ENCODE peak calls at places on chromosomes 5 and 9, in ten cellular contexts. One of them, this sample, is unnamed.

GRCh38 chr5:55868846-55869245 is 17.7 kb downstream of the IL31RA start:
- DNase-seq in body of pancreas: no peak
- DNase-seq in K562: peak; percentile 10
- DNase-seq in H1: no peak
- DNase-seq in GM12892: no peak
- DNase-seq in gastrocnemius medialis: no peak
- DNase-seq in HCT116: peak; percentile 82
- DNase-seq in heart left ventricle: no peak
- DNase-seq in spleen: no peak
- DNase-seq in NB4: peak; percentile 94
- DNase-seq in this sample: no peak

GRCh38 chr5:116038817-116039216 is 6.5 kb downstream of the ARL14EPL start:
- DNase-seq in body of pancreas: no peak
- DNase-seq in K562: no peak
- DNase-seq in H1: no peak
- DNase-seq in GM12892: no peak
- DNase-seq in gastrocnemius medialis: no peak
- DNase-seq in HCT116: no peak
- DNase-seq in heart left ventricle: no peak
- DNase-seq in spleen: peak; percentile 85
- DNase-seq in NB4: peak; percentile 90
- DNase-seq in this sample: no peak

GRCh38 chr5:149002761-149003689 is 59.8 kb downstream of the SH3TC2 start:
- DNase-seq in body of pancreas: no peak
- DNase-seq in K562: no peak
- DNase-seq in H1: no peak
- DNase-seq in GM12892: no peak
- DNase-seq in gastrocnemius medialis: no peak
- DNase-seq in HCT116: no peak
- DNase-seq in heart left ventricle: no peak
- DNase-seq in spleen: no peak
- DNase-seq in NB4: no peak
- DNase-seq in this sample: no peak

GRCh38 chr5:92800360-92800759 is 780.7 kb downstream of the NR2F1-AS1 start:
- DNase-seq in body of pancreas: no peak
- DNase-seq in K562: no peak
- DNase-seq in H1: no peak
- DNase-seq in GM12892: no peak
- DNase-seq in gastrocnemius medialis: no peak
- DNase-seq in HCT116: no peak
- DNase-seq in heart left ventricle: no peak
- DNase-seq in spleen: no peak
- DNase-seq in NB4: no peak
- DNase-seq in this sample: no peak

GRCh38 chr5:148290271-148291195 is 21.7 kb upstream of the SPINK7 start:
- DNase-seq in body of pancreas: no peak
- DNase-seq in K562: no peak
- DNase-seq in H1: no peak
- DNase-seq in GM12892: no peak
- DNase-seq in gastrocnemius medialis: no peak
- DNase-seq in HCT116: peak; percentile 4
- DNase-seq in heart left ventricle: no peak
- DNase-seq in spleen: no peak
- DNase-seq in NB4: peak; percentile 20
- DNase-seq in this sample: peak; percentile 25

GRCh38 chr5:158895573-158895972 is 204.1 kb downstream of the EBF1 start:
- DNase-seq in body of pancreas: no peak
- DNase-seq in K562: no peak
- DNase-seq in H1: no peak
- DNase-seq in GM12892: no peak
- DNase-seq in gastrocnemius medialis: no peak
- DNase-seq in HCT116: no peak
- DNase-seq in heart left ventricle: no peak
- DNase-seq in spleen: no peak
- DNase-seq in NB4: no peak
- DNase-seq in this sample: no peak

GRCh38 chr9:78001946-78002731 is 29.5 kb downstream of the GNAQ start:
- DNase-seq in body of pancreas: no peak
- DNase-seq in K562: no peak
- DNase-seq in H1: no peak
- DNase-seq in GM12892: no peak
- DNase-seq in gastrocnemius medialis: no peak
- DNase-seq in HCT116: no peak
- DNase-seq in heart left ventricle: no peak
- DNase-seq in spleen: no peak
- DNase-seq in NB4: no peak
- DNase-seq in this sample: peak; percentile 47

GRCh38 chr9:121634329-121634784 is 17.1 kb upstream of the DAB2IP start:
- DNase-seq in body of pancreas: no peak
- DNase-seq in K562: no peak
- DNase-seq in H1: no peak
- DNase-seq in GM12892: peak; percentile 57
- DNase-seq in gastrocnemius medialis: no peak
- DNase-seq in HCT116: no peak
- DNase-seq in heart left ventricle: no peak
- DNase-seq in spleen: no peak
- DNase-seq in NB4: peak; percentile 76
- DNase-seq in this sample: no peak

GRCh38 chr5:141841376-141841775 is 36.8 kb downstream of the PCDH1 start:
- DNase-seq in body of pancreas: peak; percentile 78
- DNase-seq in K562: no peak
- DNase-seq in H1: no peak
- DNase-seq in GM12892: no peak
- DNase-seq in gastrocnemius medialis: no peak
- DNase-seq in HCT116: no peak
- DNase-seq in heart left ventricle: no peak
- DNase-seq in spleen: no peak
- DNase-seq in NB4: no peak
- DNase-seq in this sample: no peak

GRCh38 chr9:129561594-129562281 is 59.2 kb downstream of the C9orf50 start:
- DNase-seq in body of pancreas: no peak
- DNase-seq in K562: no peak
- DNase-seq in H1: no peak
- DNase-seq in GM12892: no peak
- DNase-seq in gastrocnemius medialis: no peak
- DNase-seq in HCT116: no peak
- DNase-seq in heart left ventricle: no peak
- DNase-seq in spleen: no peak
- DNase-seq in NB4: no peak
- DNase-seq in this sample: no peak

GRCh38 chr9:127771570-127772189 is 6.8 kb downstream of the SH2D3C start:
- DNase-seq in body of pancreas: no peak
- DNase-seq in K562: no peak
- DNase-seq in H1: no peak
- DNase-seq in GM12892: no peak
- DNase-seq in gastrocnemius medialis: no peak
- DNase-seq in HCT116: no peak
- DNase-seq in heart left ventricle: no peak
- DNase-seq in spleen: no peak
- DNase-seq in NB4: no peak
- DNase-seq in this sample: no peak

GRCh38 chr9:127772603-127773002 is 5.9 kb downstream of the SH2D3C start:
- DNase-seq in body of pancreas: no peak
- DNase-seq in K562: no peak
- DNase-seq in H1: no peak
- DNase-seq in GM12892: no peak
- DNase-seq in gastrocnemius medialis: no peak
- DNase-seq in HCT116: no peak
- DNase-seq in heart left ventricle: no peak
- DNase-seq in spleen: no peak
- DNase-seq in NB4: no peak
- DNase-seq in this sample: no peak

GRCh38 chr9:127769985-127770904 is 8.2 kb downstream of the SH2D3C start:
- DNase-seq in body of pancreas: no peak
- DNase-seq in K562: no peak
- DNase-seq in H1: no peak
- DNase-seq in GM12892: no peak
- DNase-seq in gastrocnemius medialis: no peak
- DNase-seq in HCT116: no peak
- DNase-seq in heart left ventricle: no peak
- DNase-seq in spleen: peak; percentile 84
- DNase-seq in NB4: peak; percentile 48
- DNase-seq in this sample: no peak

GRCh38 chr9:127769101-127769500 is 9.4 kb downstream of the SH2D3C start:
- DNase-seq in body of pancreas: no peak
- DNase-seq in K562: no peak
- DNase-seq in H1: no peak
- DNase-seq in GM12892: no peak
- DNase-seq in gastrocnemius medialis: no peak
- DNase-seq in HCT116: no peak
- DNase-seq in heart left ventricle: no peak
- DNase-seq in spleen: no peak
- DNase-seq in NB4: no peak
- DNase-seq in this sample: no peak

GRCh38 chr9:127770905-127771569 is 7.4 kb downstream of the SH2D3C start:
- DNase-seq in body of pancreas: peak; percentile 99
- DNase-seq in K562: peak; percentile 96
- DNase-seq in H1: peak; percentile 97
- DNase-seq in GM12892: peak; percentile 91
- DNase-seq in gastrocnemius medialis: peak; percentile 96
- DNase-seq in HCT116: peak; percentile 95
- DNase-seq in heart left ventricle: peak; percentile 100
- DNase-seq in spleen: peak; percentile 100
- DNase-seq in NB4: peak; percentile 98
- DNase-seq in this sample: peak; percentile 96
- TF ChIP-seq POLR2A in body of pancreas: no peak
- TF ChIP-seq POLR2A in K562: no peak
- TF ChIP-seq POLR2A in H1: no peak
- TF ChIP-seq POLR2A in GM12892: no peak
- TF ChIP-seq POLR2A in gastrocnemius medialis: no peak
- TF ChIP-seq POLR2A in HCT116: no peak
- TF ChIP-seq POLR2A in heart left ventricle: peak; percentile 91
- TF ChIP-seq POLR2A in spleen: peak; percentile 37
- TF ChIP-seq POLR2A in NB4: peak; percentile 23
- TF ChIP-seq POLR2A in this sample: no peak

GRCh38 chr9:135958485-135958884 is 2.7 kb downstream of the UBAC1 start:
- DNase-seq in body of pancreas: no peak
- DNase-seq in K562: no peak
- DNase-seq in H1: no peak
- DNase-seq in GM12892: no peak
- DNase-seq in gastrocnemius medialis: peak; percentile 67
- DNase-seq in HCT116: no peak
- DNase-seq in heart left ventricle: no peak
- DNase-seq in spleen: no peak
- DNase-seq in NB4: no peak
- DNase-seq in this sample: peak; percentile 30

GRCh38 chr9:135961277-135961705 is at the start of gene UBAC1:
- DNase-seq in body of pancreas: peak; percentile 95
- DNase-seq in K562: peak; percentile 94
- DNase-seq in H1: peak; percentile 79
- DNase-seq in GM12892: peak; percentile 100
- DNase-seq in gastrocnemius medialis: peak; percentile 96
- DNase-seq in HCT116: peak; percentile 90
- DNase-seq in heart left ventricle: peak; percentile 98
- DNase-seq in spleen: peak; percentile 99
- DNase-seq in NB4: peak; percentile 97
- DNase-seq in this sample: peak; percentile 99

GRCh38 chr9:135959814-135960213 is 1.4 kb downstream of the UBAC1 start:
- DNase-seq in body of pancreas: no peak
- DNase-seq in K562: no peak
- DNase-seq in H1: no peak
- DNase-seq in GM12892: no peak
- DNase-seq in gastrocnemius medialis: peak; percentile 65
- DNase-seq in HCT116: no peak
- DNase-seq in heart left ventricle: no peak
- DNase-seq in spleen: no peak
- DNase-seq in NB4: no peak
- DNase-seq in this sample: peak; percentile 85

GRCh38 chr9:135961811-135962695 is 880 bp upstream of the UBAC1 start:
- DNase-seq in body of pancreas: no peak
- DNase-seq in K562: no peak
- DNase-seq in H1: no peak
- DNase-seq in GM12892: no peak
- DNase-seq in gastrocnemius medialis: no peak
- DNase-seq in HCT116: no peak
- DNase-seq in heart left ventricle: no peak
- DNase-seq in spleen: no peak
- DNase-seq in NB4: peak; percentile 25
- DNase-seq in this sample: peak; percentile 60

GRCh38 chr9:135960328-135961276 is 571 bp downstream of the UBAC1 start:
- DNase-seq in body of pancreas: no peak
- DNase-seq in K562: peak; percentile 69
- DNase-seq in H1: no peak
- DNase-seq in GM12892: no peak
- DNase-seq in gastrocnemius medialis: no peak
- DNase-seq in HCT116: no peak
- DNase-seq in heart left ventricle: peak; percentile 75
- DNase-seq in spleen: no peak
- DNase-seq in NB4: peak; percentile 57
- DNase-seq in this sample: peak; percentile 76
- TF ChIP-seq POLR2A in body of pancreas: no peak
- TF ChIP-seq POLR2A in K562: peak; percentile 61
- TF ChIP-seq POLR2A in H1: no peak
- TF ChIP-seq POLR2A in GM12892: peak; percentile 57
- TF ChIP-seq POLR2A in gastrocnemius medialis: peak; percentile 97
- TF ChIP-seq POLR2A in HCT116: no peak
- TF ChIP-seq POLR2A in heart left ventricle: peak; percentile 67
- TF ChIP-seq POLR2A in spleen: no peak
- TF ChIP-seq POLR2A in NB4: no peak
- TF ChIP-seq POLR2A in this sample: peak; percentile 72

GRCh38 chr9:22117511-22118388 is 108.6 kb upstream of the CDKN2B start:
- DNase-seq in body of pancreas: no peak
- DNase-seq in K562: no peak
- DNase-seq in H1: no peak
- DNase-seq in GM12892: no peak
- DNase-seq in gastrocnemius medialis: peak; percentile 16
- DNase-seq in HCT116: no peak
- DNase-seq in heart left ventricle: no peak
- DNase-seq in spleen: no peak
- DNase-seq in NB4: no peak
- DNase-seq in this sample: no peak
- TF ChIP-seq POLR2A in body of pancreas: no peak
- TF ChIP-seq POLR2A in K562: no peak
- TF ChIP-seq POLR2A in H1: no peak
- TF ChIP-seq POLR2A in GM12892: no peak
- TF ChIP-seq POLR2A in gastrocnemius medialis: no peak
- TF ChIP-seq POLR2A in HCT116: no peak
- TF ChIP-seq POLR2A in heart left ventricle: no peak
- TF ChIP-seq POLR2A in spleen: no peak
- TF ChIP-seq POLR2A in NB4: no peak
- TF ChIP-seq POLR2A in this sample: no peak

DNA sequence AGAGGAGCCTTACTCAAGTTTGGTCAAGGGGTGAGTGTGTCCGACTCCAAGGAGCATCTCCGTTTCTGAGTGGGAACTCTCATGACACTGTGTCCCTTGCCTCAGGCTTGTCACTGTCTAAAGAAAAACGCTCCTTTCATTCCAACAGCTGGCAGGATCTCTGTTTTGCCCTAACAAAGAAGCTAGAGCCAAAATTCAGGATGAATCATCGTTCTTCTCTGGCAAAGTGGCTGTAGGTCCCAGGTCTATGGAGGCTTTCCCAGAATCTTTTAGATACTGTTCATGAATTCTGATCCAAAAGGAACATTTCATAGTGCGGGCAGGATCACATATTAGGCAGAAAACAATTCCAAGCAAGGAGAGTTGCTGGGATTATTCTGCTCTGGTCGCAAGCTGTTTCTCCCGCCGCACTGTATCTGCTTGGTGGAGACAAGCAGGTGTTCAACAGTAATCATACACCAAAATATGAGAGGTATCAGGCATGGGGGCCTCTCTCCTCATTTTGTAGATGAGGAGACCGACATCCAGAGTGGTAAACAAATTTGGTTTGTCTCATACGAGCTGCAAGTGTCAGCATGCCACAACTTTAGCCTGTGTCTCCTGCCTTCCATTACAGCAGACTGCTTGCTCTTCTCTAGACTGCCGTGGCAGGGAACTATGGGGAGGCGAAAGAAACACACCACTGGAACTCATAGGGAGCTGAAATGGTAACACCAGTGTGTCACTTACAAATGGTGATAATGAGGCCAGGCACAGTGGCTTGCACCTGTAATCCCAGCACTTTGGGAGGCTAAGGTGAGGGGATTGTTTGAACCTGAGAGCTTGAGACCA is 72.6 kb downstream of the ENTREP1 start:
- DNase-seq in body of pancreas: no peak
- DNase-seq in K562: no peak
- DNase-seq in H1: no peak
- DNase-seq in GM12892: no peak
- DNase-seq in gastrocnemius medialis: peak; percentile 78
- DNase-seq in HCT116: no peak
- DNase-seq in heart left ventricle: no peak
- DNase-seq in spleen: no peak
- DNase-seq in NB4: no peak
- DNase-seq in this sample: no peak
- TF ChIP-seq POLR2A in body of pancreas: no peak
- TF ChIP-seq POLR2A in K562: no peak
- TF ChIP-seq POLR2A in H1: no peak
- TF ChIP-seq POLR2A in GM12892: no peak
- TF ChIP-seq POLR2A in gastrocnemius medialis: no peak
- TF ChIP-seq POLR2A in HCT116: no peak
- TF ChIP-seq POLR2A in heart left ventricle: no peak
- TF ChIP-seq POLR2A in spleen: no peak
- TF ChIP-seq POLR2A in NB4: no peak
- TF ChIP-seq POLR2A in this sample: no peak

This sample was measured in erythroblast.